ENCODE peak calls at places on chromosomes 11 and 22, in eight cellular contexts. One of them, this sample, is unnamed.

GRCh38 chr11:111735262-111736116 is 30.7 kb downstream of the PPP2R1B start:
- DNase-seq in spleen: peak; percentile 67
- DNase-seq in thoracic aorta: peak; percentile 62
- DNase-seq in keratinocyte: peak; percentile 75
- DNase-seq in IMR-90: peak; percentile 99
- DNase-seq in K562: no peak
- DNase-seq in neural progenitor cell: no peak
- DNase-seq in transverse colon: peak; percentile 63
- DNase-seq in this sample: peak; percentile 94

GRCh38 chr11:126497581-126498109 is 142.2 kb downstream of the ST3GAL4 start:
- DNase-seq in spleen: peak; percentile 20
- DNase-seq in thoracic aorta: no peak
- DNase-seq in keratinocyte: no peak
- DNase-seq in IMR-90: no peak
- DNase-seq in K562: no peak
- DNase-seq in neural progenitor cell: no peak
- DNase-seq in transverse colon: no peak
- DNase-seq in this sample: no peak

GRCh38 chr22:24434472-24435322 is 7.3 kb downstream of the ADORA2A start:
- DNase-seq in spleen: peak; percentile 92
- DNase-seq in thoracic aorta: no peak
- DNase-seq in keratinocyte: no peak
- DNase-seq in IMR-90: no peak
- DNase-seq in K562: no peak
- DNase-seq in neural progenitor cell: no peak
- DNase-seq in transverse colon: peak; percentile 69
- DNase-seq in this sample: no peak

GRCh38 chr11:29093416-29093815 is 923.4 kb downstream of the KCNA4 start:
- DNase-seq in spleen: no peak
- DNase-seq in thoracic aorta: no peak
- DNase-seq in keratinocyte: no peak
- DNase-seq in IMR-90: peak; percentile 63
- DNase-seq in K562: no peak
- DNase-seq in neural progenitor cell: no peak
- DNase-seq in transverse colon: no peak
- DNase-seq in this sample: peak; percentile 21

GRCh38 chr11:113023228-113023627 is 62.0 kb downstream of the NCAM1 start:
- DNase-seq in spleen: no peak
- DNase-seq in thoracic aorta: no peak
- DNase-seq in keratinocyte: no peak
- DNase-seq in IMR-90: no peak
- DNase-seq in K562: no peak
- DNase-seq in neural progenitor cell: no peak
- DNase-seq in transverse colon: no peak
- DNase-seq in this sample: peak; percentile 27

GRCh38 chr11:10441652-10442503 is 13.2 kb upstream of the AMPD3 start:
- DNase-seq in spleen: no peak
- DNase-seq in thoracic aorta: no peak
- DNase-seq in keratinocyte: no peak
- DNase-seq in IMR-90: no peak
- DNase-seq in K562: no peak
- DNase-seq in neural progenitor cell: no peak
- DNase-seq in transverse colon: no peak
- DNase-seq in this sample: no peak

GRCh38 chr11:413120-414081 is 1.4 kb downstream of the SIGIRR start:
- DNase-seq in spleen: peak; percentile 71
- DNase-seq in thoracic aorta: no peak
- DNase-seq in keratinocyte: no peak
- DNase-seq in IMR-90: no peak
- DNase-seq in K562: no peak
- DNase-seq in neural progenitor cell: no peak
- DNase-seq in transverse colon: peak; percentile 9
- DNase-seq in this sample: no peak

GRCh38 chr11:68010058-68011041 is at the start of gene ALDH3B1:
- DNase-seq in spleen: peak; percentile 93
- DNase-seq in thoracic aorta: peak; percentile 58
- DNase-seq in keratinocyte: no peak
- DNase-seq in IMR-90: peak; percentile 70
- DNase-seq in K562: peak; percentile 80
- DNase-seq in neural progenitor cell: peak; percentile 57
- DNase-seq in transverse colon: peak; percentile 92
- DNase-seq in this sample: no peak

GRCh38 chr11:12290477-12290922 is 86.9 kb upstream of the PARVA start:
- DNase-seq in spleen: no peak
- DNase-seq in thoracic aorta: no peak
- DNase-seq in keratinocyte: no peak
- DNase-seq in IMR-90: no peak
- DNase-seq in K562: no peak
- DNase-seq in neural progenitor cell: no peak
- DNase-seq in transverse colon: no peak
- DNase-seq in this sample: no peak

GRCh38 chr11:134572741-134573675 is 161.0 kb upstream of the B3GAT1 start:
- DNase-seq in spleen: peak; percentile 67
- DNase-seq in thoracic aorta: no peak
- DNase-seq in keratinocyte: no peak
- DNase-seq in IMR-90: no peak
- DNase-seq in K562: no peak
- DNase-seq in neural progenitor cell: no peak
- DNase-seq in transverse colon: no peak
- DNase-seq in this sample: no peak

GRCh38 chr11:65611758-65612603 is 2.0 kb downstream of the MAP3K11 start:
- DNase-seq in spleen: no peak
- DNase-seq in thoracic aorta: no peak
- DNase-seq in keratinocyte: no peak
- DNase-seq in IMR-90: peak; percentile 26
- DNase-seq in K562: no peak
- DNase-seq in neural progenitor cell: no peak
- DNase-seq in transverse colon: no peak
- DNase-seq in this sample: no peak

GRCh38 chr11:61545341-61545740 is 35.5 kb downstream of the SYT7 start:
- DNase-seq in spleen: no peak
- DNase-seq in thoracic aorta: no peak
- DNase-seq in keratinocyte: no peak
- DNase-seq in IMR-90: no peak
- DNase-seq in K562: peak; percentile 72
- DNase-seq in neural progenitor cell: no peak
- DNase-seq in transverse colon: no peak
- DNase-seq in this sample: no peak
- TF ChIP-seq CTCF in spleen: no peak
- TF ChIP-seq CTCF in thoracic aorta: no peak
- TF ChIP-seq CTCF in keratinocyte: peak; percentile 48
- TF ChIP-seq CTCF in IMR-90: peak; percentile 35
- TF ChIP-seq CTCF in K562: peak; percentile 77
- TF ChIP-seq CTCF in neural progenitor cell: peak; percentile 49
- TF ChIP-seq CTCF in transverse colon: peak; percentile 34
- TF ChIP-seq CTCF in this sample: peak; percentile 37

DNA sequence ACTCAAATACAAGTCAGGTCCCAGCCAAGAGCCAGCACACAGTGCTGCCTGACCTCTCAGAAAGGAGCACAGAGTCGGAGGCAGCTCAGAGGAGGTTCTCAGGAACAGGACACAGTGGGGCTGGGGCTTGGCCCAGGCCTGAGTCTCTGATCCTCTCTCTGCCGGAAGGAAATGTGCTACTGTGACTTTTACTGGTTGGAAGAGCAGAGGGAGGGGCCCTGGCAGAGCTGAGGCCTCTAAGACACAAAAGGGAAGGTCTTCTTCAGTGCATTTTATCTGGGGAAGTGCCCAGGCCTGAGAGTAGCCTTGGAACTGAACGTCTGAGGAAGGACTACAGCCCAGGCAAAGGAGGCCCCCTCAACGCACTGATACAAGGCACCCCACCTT is 16.2 kb upstream of the CASTOR1 start:
- DNase-seq in spleen: peak; percentile 91
- DNase-seq in thoracic aorta: no peak
- DNase-seq in keratinocyte: no peak
- DNase-seq in IMR-90: no peak
- DNase-seq in K562: no peak
- DNase-seq in neural progenitor cell: no peak
- DNase-seq in transverse colon: peak; percentile 76
- DNase-seq in this sample: no peak
- H3K4me3 ChIP-seq in spleen: no peak overlapping the region
- H3K4me3 ChIP-seq in thoracic aorta: peak overlapping the region; percentile 4
- H3K4me3 ChIP-seq in keratinocyte: no peak overlapping the region
- H3K4me3 ChIP-seq in IMR-90: no peak overlapping the region
- H3K4me3 ChIP-seq in K562: no peak overlapping the region
- H3K4me3 ChIP-seq in neural progenitor cell: no peak overlapping the region
- H3K4me3 ChIP-seq in transverse colon: no peak overlapping the region
- H3K4me3 ChIP-seq in this sample: no peak overlapping the region

DNA sequence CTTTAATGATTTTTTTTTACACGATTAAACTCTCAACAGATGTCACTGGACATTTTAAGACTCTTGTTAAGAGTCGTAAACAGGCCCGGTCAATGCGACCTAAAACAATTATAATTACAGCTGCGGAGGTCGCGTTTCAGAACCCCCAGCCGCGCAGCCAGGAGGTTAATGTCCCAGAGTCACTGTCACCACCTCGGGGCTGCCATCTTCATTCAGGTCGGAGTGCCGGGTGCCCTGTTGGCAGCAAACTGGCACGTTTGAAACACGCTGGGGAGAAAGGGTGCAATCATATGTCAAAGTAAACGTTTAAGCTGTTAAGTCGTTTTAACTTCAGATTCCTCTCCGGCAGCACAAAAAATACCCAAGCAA is 711 bp upstream of the PHF21B start:
- DNase-seq in spleen: no peak
- DNase-seq in thoracic aorta: no peak
- DNase-seq in keratinocyte: no peak
- DNase-seq in IMR-90: no peak
- DNase-seq in K562: no peak
- DNase-seq in neural progenitor cell: no peak
- DNase-seq in transverse colon: no peak
- DNase-seq in this sample: no peak
- H3K27me3 ChIP-seq in spleen: peaks cover 55% of the 10 kb centered on the region
- H3K27me3 ChIP-seq in thoracic aorta: peaks cover 11% of the 10 kb centered on the region
- H3K27me3 ChIP-seq in keratinocyte: peaks cover 76% of the 10 kb centered on the region
- H3K27me3 ChIP-seq in IMR-90: peaks cover 64% of the 10 kb centered on the region
- H3K27me3 ChIP-seq in K562: peaks cover 4% of the 10 kb centered on the region
- H3K27me3 ChIP-seq in neural progenitor cell: peaks cover 5% of the 10 kb centered on the region
- H3K27me3 ChIP-seq in transverse colon: peaks cover 80% of the 10 kb centered on the region
- H3K27me3 ChIP-seq in this sample: peaks cover 32% of the 10 kb centered on the region

GRCh38 chr11:78798567-78799170 is 224.0 kb upstream of the NARS2 start:
- DNase-seq in spleen: peak; percentile 82
- DNase-seq in thoracic aorta: peak; percentile 19
- DNase-seq in keratinocyte: no peak
- DNase-seq in IMR-90: peak; percentile 81
- DNase-seq in K562: peak; percentile 67
- DNase-seq in neural progenitor cell: peak; percentile 79
- DNase-seq in transverse colon: peak; percentile 70
- DNase-seq in this sample: no peak
- TF ChIP-seq CTCF in spleen: peak; percentile 71
- TF ChIP-seq CTCF in thoracic aorta: peak; percentile 73
- TF ChIP-seq CTCF in keratinocyte: peak; percentile 88
- TF ChIP-seq CTCF in IMR-90: peak; percentile 75
- TF ChIP-seq CTCF in K562: peak; percentile 85
- TF ChIP-seq CTCF in neural progenitor cell: peak; percentile 92
- TF ChIP-seq CTCF in transverse colon: peak; percentile 79
- TF ChIP-seq CTCF in this sample: peak; percentile 88

DNA sequence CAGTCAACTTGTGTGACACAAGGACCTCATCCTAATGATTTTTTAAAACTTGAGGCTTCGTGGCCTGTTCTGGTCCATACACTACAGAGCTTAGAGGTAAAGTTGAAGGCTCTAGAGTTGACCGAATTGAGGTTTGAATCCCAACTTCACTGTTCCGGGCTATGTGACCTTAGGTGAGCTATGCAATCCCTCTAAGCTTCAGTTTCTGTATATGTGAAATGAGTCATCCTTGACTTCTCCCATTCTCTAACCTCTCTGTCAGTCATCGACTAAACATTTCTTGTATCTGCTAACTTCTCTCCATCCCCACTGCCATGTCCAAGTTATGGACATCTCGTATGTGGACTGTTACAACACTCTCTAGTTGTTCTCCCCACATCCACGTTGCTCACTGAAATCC is 178.2 kb upstream of the TMEM45B start:
- DNase-seq in spleen: no peak
- DNase-seq in thoracic aorta: no peak
- DNase-seq in keratinocyte: no peak
- DNase-seq in IMR-90: peak; percentile 47
- DNase-seq in K562: no peak
- DNase-seq in neural progenitor cell: no peak
- DNase-seq in transverse colon: no peak
- DNase-seq in this sample: no peak
- H3K4me3 ChIP-seq in spleen: no peak overlapping the region
- H3K4me3 ChIP-seq in thoracic aorta: no peak overlapping the region
- H3K4me3 ChIP-seq in keratinocyte: no peak overlapping the region
- H3K4me3 ChIP-seq in IMR-90: no peak overlapping the region
- H3K4me3 ChIP-seq in K562: no peak overlapping the region
- H3K4me3 ChIP-seq in neural progenitor cell: no peak overlapping the region
- H3K4me3 ChIP-seq in transverse colon: no peak overlapping the region
- H3K4me3 ChIP-seq in this sample: no peak overlapping the region

GRCh38 chr11:17559341-17560087 is 12.5 kb downstream of the OTOG start:
- DNase-seq in spleen: no peak
- DNase-seq in thoracic aorta: no peak
- DNase-seq in keratinocyte: no peak
- DNase-seq in IMR-90: no peak
- DNase-seq in K562: no peak
- DNase-seq in neural progenitor cell: no peak
- DNase-seq in transverse colon: no peak
- DNase-seq in this sample: no peak
- H3K27me3 ChIP-seq in spleen: no peaks in the 10 kb centered on the region
- H3K27me3 ChIP-seq in thoracic aorta: no peaks in the 10 kb centered on the region
- H3K27me3 ChIP-seq in keratinocyte: peaks cover 8% of the 10 kb centered on the region
- H3K27me3 ChIP-seq in IMR-90: peaks cover 5% of the 10 kb centered on the region
- H3K27me3 ChIP-seq in K562: peaks cover 2% of the 10 kb centered on the region
- H3K27me3 ChIP-seq in neural progenitor cell: no peaks in the 10 kb centered on the region
- H3K27me3 ChIP-seq in transverse colon: no peaks in the 10 kb centered on the region
- H3K27me3 ChIP-seq in this sample: peaks cover 2% of the 10 kb centered on the region